ENCODE peak calls at places on chromosomes 12 and 14, in eight cellular contexts. C is HEK293T; U is GM23248; R is H4; Q is dermis blood vessel endothelial cell; H is breast epithelium; P is stimulated activated effector memory CD8-positive, alpha-beta T cell treated with anti-CD3 and anti-CD28 coated beads, Interleukin-12 subunit alpha, Interleukin-12 subunit beta, amount 100 ng/mL, for 72 hours; K is uterus. A is an unnamed sample.

GRCh38 chr12:120466560-120467315 is 2.8 kb downstream of the SRSF9 start:
- DNase-seq in R (peak), C (no peak), P (peak), U (peak), Q (peak), H (no peak), K (peak), A (peak)

GRCh38 chr12:109153711-109154434 is 37.5 kb downstream of the ACACB start:
- DNase-seq in K (no peak), P (peak), U (no peak), Q (no peak), H (no peak), C (peak), R (no peak), A (no peak)

GRCh38 chr14:91143862-91144261 is 30.0 kb downstream of the DGLUCY start:
- DNase-seq in P (no peak), Q (peak), R (no peak), C (no peak), K (no peak), H (no peak), U (no peak), A (no peak)

GRCh38 chr12:75790219-75790618 is 241.4 kb downstream of the PHLDA1 start:
- DNase-seq in C (no peak), H (no peak), U (peak), R (no peak), Q (no peak), P (no peak), K (no peak), A (peak)

GRCh38 chr12:118052324-118053070 is 8.5 kb downstream of the WSB2 start:
- DNase-seq in H (peak), C (no peak), K (peak), Q (peak), P (peak), U (peak), R (peak), A (peak)

GRCh38 chr14:91867316-91867988 is at the start of gene TC2N:
- DNase-seq in P (peak), H (no peak), C (no peak), U (no peak), Q (no peak), R (no peak), K (no peak), A (no peak)

GRCh38 chr12:59839514-59839913 is 243.7 kb downstream of the SLC16A7 start:
- DNase-seq in K (no peak), P (no peak), R (no peak), Q (peak), U (peak), H (no peak), C (no peak), A (peak)

GRCh38 chr14:60723218-60724079 is 702 bp downstream of the SIX4 start:
- DNase-seq in P (peak), K (peak), H (peak), C (peak), Q (peak), U (peak), R (peak), A (peak)

GRCh38 chr12:64583395-64584172 is 26.7 kb upstream of the RASSF3 start:
- DNase-seq in Q (peak), P (no peak), K (no peak), H (no peak), U (peak), R (no peak), C (no peak), A (peak)

GRCh38 chr12:55933158-55933798 is 2.3 kb downstream of the DGKA start:
- DNase-seq in U (peak), Q (peak), C (no peak), P (no peak), K (no peak), H (no peak), R (peak), A (peak)

GRCh38 chr14:21494902-21495762 is 16.0 kb downstream of the METTL3 start:
- DNase-seq in R (no peak), C (no peak), Q (no peak), U (peak), K (no peak), H (no peak), P (no peak), A (peak)

GRCh38 chr12:62800707-62801400 is 134.1 kb downstream of the PPM1H start:
- DNase-seq in P (no peak), Q (no peak), H (no peak), C (no peak), R (no peak), K (no peak), U (peak), A (peak)

A was measured in fibroblast of mammary gland.